ENCODE peak calls at places on chromosome 16, in five cellular contexts. X, P, O, R and Z are unnamed samples.

GRCh38 chr16:4937782-4938682 is 1.1 kb upstream of the PPL start:
- DNase-seq in X (no peak), P (no peak), O (no peak), R (no peak), Z (no peak)

GRCh38 chr16:55370762-55371482 is 46.9 kb downstream of the IRX6 start:
- DNase-seq in X (peak; percentile 66), P (peak; percentile 40), O (peak; percentile 19), R (peak; percentile 57), Z (peak; percentile 58)

GRCh38 chr16:71406316-71406715 is 35.5 kb downstream of the TLE7 start:
- DNase-seq in X (no peak), P (no peak), O (no peak), R (no peak), Z (no peak)

GRCh38 chr16:1723450-1724147 is 17.6 kb downstream of the MAPK8IP3 start:
- DNase-seq in X (peak; percentile 60), P (peak; percentile 36), O (peak; percentile 45), R (peak; percentile 63), Z (peak; percentile 51)

GRCh38 chr16:54938351-54939346 is 8.0 kb downstream of the IRX5 start:
- DNase-seq in X (peak; percentile 40), P (no peak), O (no peak), R (peak; percentile 30), Z (peak; percentile 19)

GRCh38 chr16:58451945-58452401 is 48.0 kb upstream of the NDRG4 start:
- DNase-seq in X (no peak), P (peak; percentile 60), O (peak; percentile 78), R (peak; percentile 22), Z (no peak)

GRCh38 chr16:89478576-89479221 is 11.7 kb downstream of the ANKRD11 start:
- DNase-seq in X (no peak), P (no peak), O (peak; percentile 73), R (no peak), Z (no peak)

GRCh38 chr16:3112058-3112880 is at the start of gene ZNF205:
- DNase-seq in X (peak; percentile 55), P (peak; percentile 76), O (peak; percentile 73), R (peak; percentile 75), Z (peak; percentile 72)

GRCh38 chr16:88628512-88628974 is 9.8 kb upstream of the IL17C start:
- DNase-seq in X (peak; percentile 79), P (peak; percentile 86), O (no peak), R (peak; percentile 26), Z (peak; percentile 44)

GRCh38 chr16:4315185-4316102 is at the start of gene GLIS2:
- DNase-seq in X (peak; percentile 33), P (peak; percentile 81), O (peak; percentile 63), R (peak; percentile 75), Z (peak; percentile 66)

GRCh38 chr16:73304008-73304814 is 256.3 kb upstream of the ZFHX3 start:
- DNase-seq in X (no peak), P (no peak), O (no peak), R (no peak), Z (no peak)

GRCh38 chr16:77234611-77235010 is 35.4 kb downstream of the SYCE1L start:
- DNase-seq in X (no peak), P (no peak), O (no peak), R (peak; percentile 19), Z (no peak)

GRCh38 chr16:51402239-51402638 is 251.2 kb upstream of the SALL1 start:
- DNase-seq in X (no peak), P (no peak), O (no peak), R (no peak), Z (no peak)

GRCh38 chr16:60203525-60204124 is 1469.5 kb upstream of the GOT2 start:
- DNase-seq in X (peak; percentile 9), P (no peak), O (peak; percentile 27), R (peak; percentile 47), Z (no peak)

GRCh38 chr16:75632857-75633256 is 9.8 kb upstream of the ADAT1 start:
- DNase-seq in X (no peak), P (no peak), O (no peak), R (no peak), Z (no peak)

GRCh38 chr16:50011707-50012106 is 13.3 kb upstream of the CNEP1R1 start:
- DNase-seq in X (no peak), P (peak; percentile 18), O (peak; percentile 23), R (peak; percentile 38), Z (no peak)

GRCh38 chr16:89498839-89499238 is 8.5 kb upstream of the ANKRD11 start:
- DNase-seq in X (no peak), P (peak; percentile 33), O (peak; percentile 98), R (no peak), Z (no peak)

GRCh38 chr16:71249399-71249798 is 18.9 kb upstream of the HYDIN start:
- DNase-seq in X (no peak), P (no peak), O (no peak), R (no peak), Z (no peak)

GRCh38 chr16:57579361-57579665 is 36.9 kb downstream of the ADGRG5 start:
- DNase-seq in X (no peak), P (no peak), O (no peak), R (no peak), Z (no peak)

GRCh38 chr16:74146643-74147042 is 150.0 kb upstream of the PSMD7 start:
- DNase-seq in X (no peak), P (no peak), O (no peak), R (no peak), Z (no peak)

GRCh38 chr16:54444851-54445523 is 158.4 kb upstream of the IRX3 start:
- DNase-seq in X (no peak), P (no peak), O (no peak), R (peak; percentile 59), Z (no peak)

GRCh38 chr16:65314246-65315003 is 192.6 kb upstream of the CDH11 start:
- DNase-seq in X (no peak), P (no peak), O (peak; percentile 24), R (peak; percentile 32), Z (no peak)

GRCh38 chr16:59697746-59698145 is 963.6 kb upstream of the GOT2 start:
- DNase-seq in X (no peak), P (no peak), O (no peak), R (peak; percentile 90), Z (no peak)

GRCh38 chr16:80604600-80605355 is 64.0 kb downstream of the DYNLRB2 start:
- DNase-seq in X (no peak), P (no peak), O (no peak), R (no peak), Z (no peak)

GRCh38 chr16:69040144-69040909 is 65.1 kb upstream of the HAS3 start:
- DNase-seq in X (no peak), P (no peak), O (peak; percentile 58), R (peak; percentile 77), Z (no peak)

GRCh38 chr16:12902511-12903324 is 1.3 kb downstream of the SHISA9 start:
- DNase-seq in X (peak; percentile 27), P (no peak), O (no peak), R (no peak), Z (peak; percentile 4)

GRCh38 chr16:81583893-81584705 is 139.5 kb downstream of the CMIP start:
- DNase-seq in X (no peak), P (peak; percentile 83), O (peak; percentile 61), R (no peak), Z (no peak)

GRCh38 chr16:66359811-66360608 is 6.5 kb upstream of the CDH5 start:
- DNase-seq in X (peak; percentile 74), P (peak; percentile 40), O (no peak), R (no peak), Z (no peak)

GRCh38 chr16:55571-56136 is 2.0 kb downstream of the SNRNP25 start:
- DNase-seq in X (no peak), P (no peak), O (no peak), R (no peak), Z (no peak)

GRCh38 chr16:77739493-77739892 is 17.2 kb downstream of the NUDT7 start:
- DNase-seq in X (no peak), P (peak; percentile 24), O (peak; percentile 28), R (no peak), Z (no peak)

GRCh38 chr16:23333962-23334361 is 31.9 kb downstream of the SCNN1B start:
- DNase-seq in X (no peak), P (no peak), O (no peak), R (no peak), Z (no peak)

GRCh38 chr16:56370185-56370584 is 55.2 kb downstream of the AMFR start:
- DNase-seq in X (no peak), P (no peak), O (peak; percentile 45), R (no peak), Z (no peak)

GRCh38 chr16:11391576-11391975 is 46.3 kb downstream of the RMI2 start:
- DNase-seq in X (no peak), P (no peak), O (no peak), R (no peak), Z (no peak)

GRCh38 chr16:79573881-79574280 is 26.7 kb downstream of the MAF start:
- DNase-seq in X (no peak), P (no peak), O (no peak), R (no peak), Z (no peak)

GRCh38 chr16:6905601-6906000 is 427.0 kb upstream of the RBFOX1 start:
- DNase-seq in X (no peak), P (no peak), O (no peak), R (no peak), Z (no peak)

GRCh38 chr16:89066746-89067145 is 26.9 kb upstream of the ACSF3 start:
- DNase-seq in X (no peak), P (no peak), O (no peak), R (no peak), Z (no peak)

GRCh38 chr16:87505834-87506233 is 13.0 kb upstream of the ZCCHC14 start:
- DNase-seq in X (no peak), P (no peak), O (no peak), R (no peak), Z (no peak)
- TF ChIP-seq CTCF in X (no peak), P (no peak), O (no peak), R (no peak), Z (no peak)

GRCh38 chr16:17199135-17199534 is 271.6 kb downstream of the XYLT1 start:
- DNase-seq in X (no peak), P (no peak), O (no peak), R (no peak), Z (no peak)

GRCh38 chr16:17196526-17196925 is 274.2 kb downstream of the XYLT1 start:
- DNase-seq in X (no peak), P (no peak), O (no peak), R (no peak), Z (no peak)

GRCh38 chr16:17194190-17194780 is 276.5 kb downstream of the XYLT1 start:
- DNase-seq in X (peak; percentile 53), P (peak; percentile 40), O (peak; percentile 51), R (no peak), Z (peak; percentile 53)
- TF ChIP-seq CTCF in X (peak; percentile 78), P (peak; percentile 46), O (peak; percentile 71), R (peak; percentile 19), Z (peak; percentile 66)

GRCh38 chr16:67653131-67654068 is 6.7 kb downstream of the ACD start:
- DNase-seq in X (no peak), P (no peak), O (no peak), R (no peak), Z (no peak)
- TF ChIP-seq CTCF in X (peak; percentile 60), P (peak; percentile 17), O (no peak), R (peak; percentile 21), Z (peak; percentile 62)

DNA sequence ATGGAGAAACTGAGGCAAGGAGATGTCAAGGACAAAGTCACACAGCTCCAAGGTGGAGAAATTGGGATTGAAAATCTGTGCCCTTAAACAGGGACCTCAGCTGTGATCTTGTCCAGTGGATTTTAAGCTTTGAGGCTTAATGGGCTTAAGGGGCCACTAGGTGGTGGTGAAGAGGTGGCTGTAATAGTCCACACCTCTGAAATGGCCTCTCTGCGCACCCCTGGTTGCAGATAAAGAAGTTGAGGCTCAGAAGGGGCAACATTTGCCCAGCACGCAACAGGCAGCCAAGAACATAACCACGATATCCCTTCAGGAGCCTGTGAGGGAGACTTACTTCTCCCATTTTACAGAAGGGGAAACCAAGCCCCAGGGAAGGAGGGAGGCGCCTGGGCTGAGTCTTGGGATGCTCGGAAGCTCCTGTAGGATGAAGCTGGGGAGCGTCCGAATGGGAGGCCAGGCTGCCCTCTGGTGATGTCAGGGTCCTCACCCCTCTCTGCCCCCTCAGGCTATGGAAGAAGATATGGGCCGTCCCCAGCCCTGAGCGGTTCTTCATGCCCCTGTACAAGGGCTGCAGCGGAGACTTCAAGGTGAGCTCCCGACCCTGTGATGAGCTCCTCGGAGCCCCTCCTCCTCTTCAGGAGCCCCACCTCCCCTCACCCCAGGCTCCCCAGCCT is 43.7 kb downstream of the IL21R start:
- DNase-seq in X (no peak), P (peak; percentile 1), O (no peak), R (no peak), Z (no peak)
- TF ChIP-seq CTCF in X (no peak), P (no peak), O (no peak), R (peak; percentile 41), Z (no peak)